ENCODE peak calls at places on chromosomes 1 and 21, in nine cellular contexts. P is Calu3; A is activated CD4-positive, alpha-beta T cell treated with anti-CD3 and anti-CD28 coated beads for 4 hours; F is HTR-8/SVneo; D is keratinocyte; L is iPS DF 6.9; Q is iris pigment epithelial cell; T is body of pancreas; X is IMR-90. C is an unnamed sample.

GRCh38 chr1:98327151-98327918 is 334.2 kb upstream of the SNX7 start:
- DNase-seq in P (no peak), A (no peak), F (no peak), D (no peak), L (no peak), Q (peak; percentile 84), T (no peak), X (peak; percentile 84), C (no peak)

GRCh38 chr1:246280551-246280950 is 226.5 kb downstream of the SMYD3 start:
- DNase-seq in P (peak; percentile 7), A (no peak), F (peak; percentile 11), D (no peak), L (no peak), Q (peak; percentile 32), T (no peak), X (peak; percentile 60), C (no peak)

GRCh38 chr1:64000021-64000420 is 203.4 kb upstream of the UBE2U start:
- DNase-seq in P (no peak), A (no peak), F (peak; percentile 38), D (no peak), L (no peak), Q (peak; percentile 56), T (no peak), X (peak; percentile 55), C (no peak)

GRCh38 chr1:220363196-220363831 is 91.1 kb upstream of the RAB3GAP2 start:
- DNase-seq in P (no peak), A (no peak), F (no peak), D (no peak), L (no peak), Q (peak; percentile 12), T (no peak), X (no peak), C (no peak)

GRCh38 chr1:101190441-101190840 is 46.4 kb upstream of the S1PR1 start:
- DNase-seq in P (no peak), A (no peak), F (no peak), D (no peak), L (no peak), Q (peak; percentile 65), T (no peak), X (peak; percentile 68), C (no peak)

GRCh38 chr1:46613661-46614603 is 2.7 kb downstream of the MOB3C start:
- DNase-seq in P (no peak), A (peak; percentile 29), F (no peak), D (peak; percentile 61), L (peak; percentile 50), Q (peak; percentile 74), T (peak; percentile 91), X (peak; percentile 76), C (peak; percentile 16)

GRCh38 chr1:204356997-204357396 is 2.7 kb downstream of the PLEKHA6 start:
- DNase-seq in P (no peak), A (no peak), F (no peak), D (no peak), L (no peak), Q (peak; percentile 61), T (no peak), X (peak; percentile 26), C (no peak)

GRCh38 chr1:52141513-52142219 is at the start of gene ZFYVE9:
- DNase-seq in P (peak; percentile 90), A (peak; percentile 67), F (peak; percentile 61), D (no peak), L (peak; percentile 58), Q (peak; percentile 75), T (peak; percentile 79), X (peak; percentile 76), C (peak; percentile 74)

GRCh38 chr1:100538935-100539835 is 1.2 kb downstream of the GPR88 start:
- DNase-seq in P (peak; percentile 26), A (peak; percentile 8), F (peak; percentile 9), D (no peak), L (no peak), Q (peak; percentile 10), T (peak; percentile 40), X (peak; percentile 3), C (no peak)

GRCh38 chr1:26574690-26575349 is 45.3 kb downstream of the RPS6KA1 start:
- DNase-seq in P (no peak), A (no peak), F (no peak), D (no peak), L (no peak), Q (peak; percentile 33), T (no peak), X (peak; percentile 33), C (no peak)

GRCh38 chr1:45005761-45006160 is 5.4 kb downstream of the HECTD3 start:
- DNase-seq in P (no peak), A (no peak), F (no peak), D (no peak), L (no peak), Q (no peak), T (no peak), X (no peak), C (no peak)

GRCh38 chr1:46183119-46183842 is 7.0 kb upstream of the P3R3URF start:
- DNase-seq in P (peak; percentile 87), A (no peak), F (peak; percentile 92), D (peak; percentile 96), L (no peak), Q (peak; percentile 92), T (peak; percentile 98), X (peak; percentile 95), C (no peak)

GRCh38 chr1:3787347-3787710 is 9.0 kb downstream of the LRRC47 start:
- DNase-seq in P (no peak), A (peak; percentile 36), F (no peak), D (no peak), L (no peak), Q (no peak), T (no peak), X (no peak), C (no peak)

GRCh38 chr1:171636141-171636540 is 14.1 kb downstream of the MYOCOS start:
- DNase-seq in P (no peak), A (no peak), F (no peak), D (no peak), L (no peak), Q (peak; percentile 9), T (no peak), X (no peak), C (no peak)

GRCh38 chr1:188817814-188818213 is 1659.8 kb downstream of the BRINP3 start:
- DNase-seq in P (no peak), A (no peak), F (no peak), D (no peak), L (no peak), Q (no peak), T (no peak), X (no peak), C (no peak)

GRCh38 chr21:15894596-15894995 is 164.8 kb downstream of the USP25 start:
- DNase-seq in P (no peak), A (no peak), F (no peak), D (no peak), L (no peak), Q (peak; percentile 28), T (no peak), X (peak; percentile 38), C (no peak)

GRCh38 chr1:174963547-174964125 is 36.1 kb upstream of the CACYBP start:
- DNase-seq in P (no peak), A (no peak), F (no peak), D (no peak), L (no peak), Q (no peak), T (no peak), X (no peak), C (no peak)

GRCh38 chr1:166974647-166975345 is 544 bp downstream of the ILDR2 start:
- DNase-seq in P (no peak), A (peak; percentile 63), F (no peak), D (no peak), L (no peak), Q (no peak), T (no peak), X (no peak), C (no peak)

GRCh38 chr1:160097196-160097910 is 1.1 kb downstream of the IGSF8 start:
- DNase-seq in P (no peak), A (peak; percentile 27), F (no peak), D (no peak), L (no peak), Q (no peak), T (no peak), X (no peak), C (peak; percentile 62)

C was measured in CD4-positive, CD25-positive, alpha-beta regulatory T cell.